ENCODE peak calls at places on chromosomes 4 and X, in five cellular contexts. One of them, this sample, is unnamed.
A peak's percentile ranks its signal among the peaks of the same experiment; 100 is the strongest.

GRCh38 chrX:110104078-110104477 is 101.2 kb downstream of the TMEM164 start:
- DNase-seq in GM04504: no peak
- DNase-seq in HTR-8/SVneo: no peak
- DNase-seq in foreskin fibroblast: no peak
- DNase-seq in hypothalamus: no peak
- DNase-seq in this sample: no peak

GRCh38 chr4:4659871-4660651 is 118.2 kb upstream of the STX18 start:
- DNase-seq in GM04504: peak; percentile 86
- DNase-seq in HTR-8/SVneo: peak; percentile 73
- DNase-seq in foreskin fibroblast: peak; percentile 86
- DNase-seq in hypothalamus: no peak
- DNase-seq in this sample: peak; percentile 87

GRCh38 chr4:1752284-1753041 is 31.1 kb downstream of the TACC3 start:
- DNase-seq in GM04504: no peak
- DNase-seq in HTR-8/SVneo: no peak
- DNase-seq in foreskin fibroblast: no peak
- DNase-seq in hypothalamus: no peak
- DNase-seq in this sample: no peak

GRCh38 chrX:72181178-72182125 is at the start of gene PIN4:
- DNase-seq in GM04504: peak; percentile 91
- DNase-seq in HTR-8/SVneo: peak; percentile 97
- DNase-seq in foreskin fibroblast: peak; percentile 93
- DNase-seq in hypothalamus: peak; percentile 70
- DNase-seq in this sample: peak; percentile 84

GRCh38 chrX:56233682-56234081 is 1.5 kb downstream of the KLF8 start:
- DNase-seq in GM04504: no peak
- DNase-seq in HTR-8/SVneo: no peak
- DNase-seq in foreskin fibroblast: peak; percentile 36
- DNase-seq in hypothalamus: no peak
- DNase-seq in this sample: peak; percentile 68

GRCh38 chr4:168886361-168886760 is 123.7 kb downstream of the CBR4 start:
- DNase-seq in GM04504: no peak
- DNase-seq in HTR-8/SVneo: no peak
- DNase-seq in foreskin fibroblast: peak; percentile 54
- DNase-seq in hypothalamus: no peak
- DNase-seq in this sample: no peak

GRCh38 chr4:38983756-38984647 is 48.2 kb downstream of the TMEM156 start:
- DNase-seq in GM04504: peak; percentile 17
- DNase-seq in HTR-8/SVneo: no peak
- DNase-seq in foreskin fibroblast: peak; percentile 24
- DNase-seq in hypothalamus: no peak
- DNase-seq in this sample: peak; percentile 15

GRCh38 chr4:36327400-36327799 is 46.0 kb downstream of the DTHD1 start:
- DNase-seq in GM04504: no peak
- DNase-seq in HTR-8/SVneo: no peak
- DNase-seq in foreskin fibroblast: no peak
- DNase-seq in hypothalamus: no peak
- DNase-seq in this sample: no peak

GRCh38 chr4:1288786-1289185 is 905 bp upstream of the MAEA start:
- DNase-seq in GM04504: no peak
- DNase-seq in HTR-8/SVneo: no peak
- DNase-seq in foreskin fibroblast: no peak
- DNase-seq in hypothalamus: no peak
- DNase-seq in this sample: no peak

GRCh38 chrX:65707153-65707552 is 39.7 kb downstream of the MSN start:
- DNase-seq in GM04504: no peak
- DNase-seq in HTR-8/SVneo: no peak
- DNase-seq in foreskin fibroblast: no peak
- DNase-seq in hypothalamus: no peak
- DNase-seq in this sample: no peak

GRCh38 chr4:73599182-73599581 is 21.1 kb downstream of the RASSF6 start:
- DNase-seq in GM04504: no peak
- DNase-seq in HTR-8/SVneo: peak; percentile 4
- DNase-seq in foreskin fibroblast: peak; percentile 62
- DNase-seq in hypothalamus: no peak
- DNase-seq in this sample: peak; percentile 33

GRCh38 chr4:181261279-181261678 is 981.9 kb upstream of the TENM3 start:
- DNase-seq in GM04504: no peak
- DNase-seq in HTR-8/SVneo: peak; percentile 18
- DNase-seq in foreskin fibroblast: no peak
- DNase-seq in hypothalamus: no peak
- DNase-seq in this sample: no peak

GRCh38 chr4:179029683-179030082 is 1587.4 kb upstream of the AGA start:
- DNase-seq in GM04504: no peak
- DNase-seq in HTR-8/SVneo: no peak
- DNase-seq in foreskin fibroblast: no peak
- DNase-seq in hypothalamus: no peak
- DNase-seq in this sample: no peak

GRCh38 chr4:8248091-8248490 is 21.5 kb upstream of the HTRA3 start:
- DNase-seq in GM04504: no peak
- DNase-seq in HTR-8/SVneo: no peak
- DNase-seq in foreskin fibroblast: no peak
- DNase-seq in hypothalamus: no peak
- DNase-seq in this sample: no peak

GRCh38 chr4:100590308-100590707 is 72.5 kb upstream of the EMCN start:
- DNase-seq in GM04504: no peak
- DNase-seq in HTR-8/SVneo: no peak
- DNase-seq in foreskin fibroblast: no peak
- DNase-seq in hypothalamus: no peak
- DNase-seq in this sample: no peak

GRCh38 chr4:26030780-26031179 is 116.8 kb downstream of the SMIM20 start:
- DNase-seq in GM04504: no peak
- DNase-seq in HTR-8/SVneo: no peak
- DNase-seq in foreskin fibroblast: no peak
- DNase-seq in hypothalamus: no peak
- DNase-seq in this sample: no peak

GRCh38 chr4:153538408-153539057 is 72.4 kb downstream of the TMEM131L start:
- DNase-seq in GM04504: no peak
- DNase-seq in HTR-8/SVneo: no peak
- DNase-seq in foreskin fibroblast: peak; percentile 45
- DNase-seq in hypothalamus: peak; percentile 15
- DNase-seq in this sample: peak; percentile 57